ENCODE peak calls at places on chromosomes 16 and 17, in eight cellular contexts. W is NCI-H2029; B is D341Med; R is stimulated activated naive CD8-positive, alpha-beta T cell treated with anti-CD3 and anti-CD28 coated beads, Interleukin-15, Interleukin-2, amounts not matched to agents 100 U/mL and 50 U/mL, for 24 hours; O is RPMI7951; X is germinal center; S is retinal pigment epithelial cell; L is fibroblast of the conjunctiva. V is an unnamed sample.

GRCh38 chr16:24499193-24499814 is 40.1 kb upstream of the RBBP6 start:
- DNase-seq in W (peak; percentile 8), B (peak; percentile 77), R (peak; percentile 8), O (peak; percentile 39), X (no peak), S (no peak), L (no peak), V (peak; percentile 54)

GRCh38 chr16:4324871-4325740 is 9.2 kb downstream of the GLIS2 start:
- DNase-seq in W (no peak), B (no peak), R (no peak), O (no peak), X (no peak), S (no peak), L (no peak), V (no peak)

GRCh38 chr17:44311562-44312181 is 3.3 kb downstream of the RUNDC3A start:
- DNase-seq in W (no peak), B (no peak), R (no peak), O (no peak), X (no peak), S (no peak), L (no peak), V (peak; percentile 60)

GRCh38 chr16:62079236-62079635 is 43.0 kb upstream of the CDH8 start:
- DNase-seq in W (no peak), B (no peak), R (no peak), O (no peak), X (no peak), S (no peak), L (no peak), V (no peak)

GRCh38 chr17:65109990-65110680 is 27.0 kb upstream of the RGS9 start:
- DNase-seq in W (no peak), B (no peak), R (no peak), O (no peak), X (no peak), S (no peak), L (no peak), V (no peak)

GRCh38 chr17:78715000-78715771 is 66.9 kb downstream of the CYTH1 start:
- DNase-seq in W (no peak), B (no peak), R (no peak), O (peak; percentile 23), X (no peak), S (no peak), L (no peak), V (no peak)

GRCh38 chr17:73343168-73343634 is 31.4 kb upstream of the CDC42EP4 start:
- DNase-seq in W (no peak), B (peak; percentile 93), R (no peak), O (peak; percentile 79), X (no peak), S (no peak), L (peak; percentile 92), V (peak; percentile 92)

GRCh38 chr17:49987681-49988441 is 7.2 kb downstream of the DLX3 start:
- DNase-seq in W (peak; percentile 40), B (peak; percentile 89), R (no peak), O (peak; percentile 41), X (no peak), S (no peak), L (no peak), V (peak; percentile 77)

GRCh38 chr16:77732241-77732946 is 10.1 kb downstream of the NUDT7 start:
- DNase-seq in W (no peak), B (no peak), R (no peak), O (peak; percentile 67), X (no peak), S (no peak), L (peak; percentile 17), V (no peak)

GRCh38 chr17:63848834-63849689 is 6.6 kb upstream of the SMARCD2 start:
- DNase-seq in W (no peak), B (peak; percentile 58), R (peak; percentile 98), O (peak; percentile 90), X (peak; percentile 97), S (peak; percentile 69), L (peak; percentile 84), V (peak; percentile 98)

GRCh38 chr16:2364638-2365210 is 24.2 kb upstream of the ABCA3 start:
- DNase-seq in W (peak; percentile 41), B (no peak), R (no peak), O (no peak), X (no peak), S (peak; percentile 79), L (no peak), V (no peak)

GRCh38 chr17:20975566-20975965 is 67.2 kb downstream of the USP22 start:
- DNase-seq in W (no peak), B (no peak), R (no peak), O (no peak), X (no peak), S (no peak), L (no peak), V (no peak)

GRCh38 chr16:29170393-29171239 is 185.8 kb downstream of the LAT start:
- DNase-seq in W (no peak), B (no peak), R (no peak), O (no peak), X (no peak), S (no peak), L (no peak), V (no peak)

GRCh38 chr17:82912571-82913089 is 72.8 kb upstream of the ZNF750 start:
- DNase-seq in W (no peak), B (no peak), R (no peak), O (no peak), X (no peak), S (no peak), L (no peak), V (no peak)

GRCh38 chr17:69539274-69539673 is 124.8 kb downstream of the MAP2K6 start:
- DNase-seq in W (no peak), B (no peak), R (peak; percentile 23), O (peak; percentile 61), X (no peak), S (no peak), L (no peak), V (no peak)

GRCh38 chr17:45307290-45308015 is 9.4 kb downstream of the MAP3K14 start:
- DNase-seq in W (no peak), B (no peak), R (peak; percentile 57), O (peak; percentile 90), X (peak; percentile 68), S (peak; percentile 86), L (peak; percentile 87), V (no peak)

GRCh38 chr17:41937970-41938851 is 7.8 kb downstream of the ODAD4 start:
- DNase-seq in W (no peak), B (no peak), R (no peak), O (no peak), X (no peak), S (no peak), L (no peak), V (no peak)

GRCh38 chr17:15181816-15182215 is 83.3 kb downstream of the PMP22 start:
- DNase-seq in W (no peak), B (no peak), R (no peak), O (no peak), X (no peak), S (no peak), L (no peak), V (no peak)

GRCh38 chr17:4710693-4711634 is 532 bp downstream of the ARRB2 start:
- DNase-seq in W (no peak), B (no peak), R (peak; percentile 60), O (no peak), X (peak; percentile 24), S (no peak), L (no peak), V (no peak)

GRCh38 chr17:5699789-5700188 is 115.5 kb upstream of the NLRP1 start:
- DNase-seq in W (no peak), B (no peak), R (no peak), O (no peak), X (no peak), S (no peak), L (no peak), V (peak; percentile 58)

V was measured in H7.